ENCODE peak calls at places on chromosomes 16 and 17, in four cellular contexts. N is HCT116, X is K562, C is HepG2. B is an unnamed sample.
A peak's percentile ranks its signal among the peaks of the same experiment; 100 is the strongest.

GRCh38 chr16:28531777-28532744 is 6.7 kb downstream of the NUPR1 start:
- DNase-seq in N (peak; percentile 56), X (no peak), C (peak; percentile 84), B (no peak)

GRCh38 chr16:50267651-50268050 is 1.3 kb downstream of the ADCY7 start:
- DNase-seq in N (no peak), X (no peak), C (no peak), B (no peak)

GRCh38 chr17:70804161-70804560 is 634.8 kb downstream of the KCNJ2 start:
- DNase-seq in N (no peak), X (no peak), C (no peak), B (no peak)

GRCh38 chr16:55435387-55435786 is 43.6 kb upstream of the MMP2 start:
- DNase-seq in N (no peak), X (peak; percentile 19), C (no peak), B (no peak)

GRCh38 chr16:85969159-85969558 is 70.2 kb downstream of the IRF8 start:
- DNase-seq in N (no peak), X (no peak), C (no peak), B (no peak)

GRCh38 chr17:309361-309888 is 43.2 kb downstream of the RPH3AL start:
- DNase-seq in N (no peak), X (peak; percentile 78), C (peak; percentile 53), B (no peak)

GRCh38 chr17:59547131-59547915 is 18.1 kb upstream of the DHX40 start:
- DNase-seq in N (no peak), X (no peak), C (no peak), B (no peak)

GRCh38 chr16:86823895-86824671 is 245.7 kb downstream of the FOXL1 start:
- DNase-seq in N (no peak), X (no peak), C (no peak), B (peak; percentile 73)

GRCh38 chr17:42210046-42210445 is 15.8 kb upstream of the GHDC start:
- DNase-seq in N (no peak), X (no peak), C (no peak), B (no peak)

GRCh38 chr16:19132898-19133297 is 19.1 kb downstream of the ITPRIPL2 start:
- DNase-seq in N (no peak), X (no peak), C (no peak), B (no peak)
- H3K27ac ChIP-seq in N (no peak overlapping the region), X (no peak overlapping the region), C (no peak overlapping the region), B (no peak overlapping the region)

DNA sequence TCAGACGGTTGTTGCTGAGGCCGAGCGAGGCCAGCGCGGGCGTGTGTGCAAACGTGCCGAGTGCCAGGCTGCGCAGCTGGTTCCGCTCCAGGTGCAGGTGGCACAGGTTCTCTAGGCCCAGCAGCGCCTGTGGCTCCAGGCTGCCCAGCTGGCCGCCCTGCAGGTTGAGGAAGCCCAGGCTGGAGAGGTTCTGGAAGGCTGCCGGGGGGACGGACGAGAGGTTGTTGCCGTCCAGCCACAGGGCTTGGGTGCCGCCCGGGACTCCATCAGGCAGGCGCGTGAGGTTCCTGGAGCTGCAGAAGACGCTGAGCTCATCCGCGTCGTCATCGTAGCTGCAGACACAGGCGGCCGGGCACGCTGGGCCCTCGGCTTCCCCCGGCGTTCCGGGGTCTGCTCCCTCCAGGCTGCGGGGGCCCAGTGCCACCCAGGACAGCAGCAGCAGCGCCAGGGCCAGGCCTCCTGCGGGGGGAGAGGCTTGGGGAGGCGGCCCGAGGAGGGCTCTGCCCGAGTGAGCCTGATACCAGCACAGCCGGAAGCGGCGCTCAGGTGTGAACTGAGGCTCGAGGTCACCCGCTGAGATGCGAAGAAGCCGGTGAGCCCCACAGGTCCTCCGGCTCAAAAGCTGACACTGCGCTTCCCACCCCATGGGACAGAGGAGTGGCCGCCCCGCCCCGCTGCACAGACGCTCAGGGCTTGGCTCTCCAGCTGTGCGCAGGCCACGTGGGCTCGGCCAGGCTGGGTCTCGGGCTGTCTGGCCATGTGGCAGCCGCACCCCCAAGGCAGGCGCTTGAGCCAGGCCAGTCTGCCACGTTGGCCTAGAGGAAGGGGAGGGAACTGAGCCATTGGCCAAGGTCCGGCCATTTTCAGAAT is 1.3 kb downstream of the IGFALS start:
- DNase-seq in N (no peak), X (no peak), C (no peak), B (no peak)
- TF ChIP-seq TCF7L2 in N (no peak), X (no peak), C (no peak), B (no peak)

DNA sequence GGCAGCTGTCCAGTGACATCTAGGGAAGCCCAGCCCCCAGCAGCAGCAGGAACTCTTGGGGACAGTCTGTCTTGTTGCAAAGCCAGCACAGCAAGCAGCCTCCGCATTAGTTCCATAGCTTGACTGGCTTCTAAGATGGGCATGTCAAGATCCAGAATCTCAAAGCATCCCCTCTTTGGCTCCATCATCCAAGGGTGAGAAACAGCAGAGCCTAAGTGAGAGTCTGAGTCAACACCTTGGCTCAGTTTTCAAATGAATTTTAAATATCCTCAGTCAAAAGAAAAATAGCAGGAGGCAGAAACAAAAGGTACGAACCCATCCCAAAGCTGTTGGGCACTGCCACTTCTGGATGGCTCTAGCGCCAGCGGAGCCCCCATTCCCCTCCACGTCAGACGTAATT is 2.2 kb downstream of the CLDN9 start:
- DNase-seq in N (no peak), X (no peak), C (no peak), B (no peak)
- H3K27ac ChIP-seq in N (no peak overlapping the region), X (no peak overlapping the region), C (no peak overlapping the region), B (no peak overlapping the region)

DNA sequence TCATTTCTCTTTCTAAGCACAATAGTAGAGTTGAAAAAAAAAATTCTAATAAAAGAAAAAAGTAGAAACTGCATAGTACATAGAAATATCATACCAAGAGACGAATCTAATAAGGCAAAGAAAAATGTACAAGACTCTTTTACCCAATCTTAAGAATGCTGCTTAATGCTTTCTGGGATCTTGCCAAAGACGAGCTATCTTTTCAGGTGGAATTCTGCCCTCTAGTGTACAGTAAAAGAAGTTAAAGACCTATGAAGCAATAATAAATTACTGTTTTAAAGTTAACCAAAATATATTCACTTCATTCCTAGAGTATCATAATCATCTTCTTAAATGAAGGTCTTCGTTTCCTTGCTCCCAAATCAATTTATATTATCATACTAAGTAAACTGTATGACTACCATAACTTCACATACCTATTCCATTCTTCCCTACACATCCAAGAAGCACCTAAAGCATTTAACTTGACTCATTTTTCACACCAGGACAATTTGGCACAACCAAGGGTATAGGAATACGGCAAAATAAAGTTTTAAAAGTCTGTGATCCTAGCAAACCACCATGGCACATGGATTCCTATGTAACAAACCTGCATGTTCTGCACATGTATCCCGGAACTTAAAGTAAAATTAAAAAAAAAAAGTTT is 47.7 kb downstream of the CFDP1 start:
- DNase-seq in N (peak; percentile 66), X (peak; percentile 39), C (peak; percentile 68), B (peak; percentile 42)
- TF ChIP-seq TCF7L2 in N (no peak), X (no peak), C (no peak), B (no peak)

DNA sequence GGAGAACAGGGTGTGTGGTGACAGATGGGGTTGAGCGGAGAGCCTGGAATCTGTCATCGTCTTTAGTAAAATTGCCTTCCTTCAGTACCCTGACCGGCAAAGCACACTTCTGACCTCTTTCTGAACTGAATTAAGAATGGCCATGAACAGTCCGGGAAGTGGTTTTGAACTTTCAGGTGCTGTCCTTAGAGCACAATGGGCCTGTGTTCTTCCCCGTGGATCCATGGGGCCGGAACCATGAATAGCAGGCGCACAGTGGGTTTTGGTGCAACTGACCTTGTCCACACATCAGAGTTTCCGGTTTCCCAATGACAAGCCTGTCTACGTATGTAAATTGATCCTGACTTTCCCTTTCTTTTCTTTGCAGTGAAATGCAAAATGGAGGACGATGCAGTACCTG is 28.5 kb downstream of the GPRC5B start:
- DNase-seq in N (no peak), X (no peak), C (no peak), B (no peak)
- H3K27ac ChIP-seq in N (no peak overlapping the region), X (no peak overlapping the region), C (no peak overlapping the region), B (no peak overlapping the region)

DNA sequence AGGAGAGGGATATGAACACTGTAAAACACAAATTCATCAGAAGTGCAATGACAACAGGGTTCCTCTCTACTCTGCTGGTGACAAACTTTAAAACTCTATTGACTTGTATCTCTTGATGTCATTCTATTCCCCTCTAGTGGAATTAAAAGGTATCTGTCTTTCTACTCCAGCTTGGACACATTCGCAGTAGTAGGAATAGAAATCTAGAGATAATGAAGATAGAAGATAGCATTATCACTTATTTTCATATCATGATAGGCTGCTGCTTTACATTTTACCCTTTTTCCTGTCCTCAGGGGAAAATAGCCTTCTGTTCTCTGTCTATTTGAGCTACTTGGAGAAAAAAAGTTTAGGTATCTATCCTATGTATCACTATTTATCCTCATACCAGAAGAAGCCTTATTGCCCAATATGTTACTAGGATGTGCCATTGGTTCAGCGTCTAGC is 209.6 kb upstream of the CACNG5 start:
- DNase-seq in N (peak; percentile 42), X (no peak), C (peak; percentile 41), B (no peak)
- TF ChIP-seq TCF7L2 in N (no peak), X (no peak), C (no peak), B (no peak)

DNA sequence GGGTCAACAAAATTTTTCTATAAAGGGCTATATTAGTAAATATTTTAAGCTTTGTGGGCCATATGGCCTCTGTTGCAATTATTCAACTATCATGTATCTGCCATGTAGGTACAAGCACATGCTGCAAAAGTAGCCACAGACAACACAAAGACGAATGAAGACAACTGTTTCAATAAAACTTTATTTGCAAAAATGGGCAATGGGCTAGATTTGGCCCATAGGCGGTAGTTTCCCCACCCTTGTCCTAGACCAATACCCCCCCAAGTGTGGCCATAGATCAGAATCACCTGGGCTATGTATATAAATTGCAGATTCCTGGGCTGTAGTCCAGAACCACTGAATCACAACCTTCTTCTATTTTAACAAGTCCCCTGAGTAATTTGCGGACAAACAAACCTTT is 331.0 kb upstream of the PSMD7 start:
- DNase-seq in N (no peak), X (no peak), C (no peak), B (no peak)
- H3K27ac ChIP-seq in N (no peak overlapping the region), X (no peak overlapping the region), C (no peak overlapping the region), B (no peak overlapping the region)

GRCh38 chr16:25065899-25066298 is 45.6 kb upstream of the LCMT1 start:
- DNase-seq in N (no peak), X (peak; percentile 37), C (peak; percentile 15), B (no peak)

GRCh38 chr16:25064967-25065366 is 46.6 kb upstream of the LCMT1 start:
- DNase-seq in N (no peak), X (no peak), C (peak; percentile 65), B (no peak)

GRCh38 chr16:25063865-25064264 is 47.7 kb upstream of the LCMT1 start:
- DNase-seq in N (no peak), X (peak; percentile 70), C (peak; percentile 76), B (no peak)

GRCh38 chr16:25060920-25061319 is 45.8 kb upstream of the ARHGAP17 start:
- DNase-seq in N (no peak), X (no peak), C (no peak), B (no peak)

DNA sequence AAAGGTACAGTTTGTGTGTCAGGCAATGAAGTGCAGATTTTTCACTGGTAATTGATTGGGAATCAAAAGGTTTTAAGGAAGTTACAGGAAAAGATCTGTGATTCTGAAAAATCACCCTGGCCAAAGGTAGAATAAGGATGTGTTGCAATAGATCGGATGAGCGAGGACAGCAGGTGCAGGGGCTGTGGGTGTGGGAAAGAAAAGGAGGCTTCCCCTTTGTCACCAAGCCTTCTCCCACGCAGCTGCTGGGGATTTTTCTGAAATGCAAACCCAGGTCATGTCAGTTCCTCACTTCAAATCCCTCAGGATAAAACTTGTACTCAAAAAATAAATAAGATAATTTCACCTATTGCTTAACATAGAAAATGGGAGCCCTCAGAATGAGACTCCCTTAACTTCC is 47.9 kb upstream of the ARHGAP17 start:
- DNase-seq in N (no peak), X (no peak), C (no peak), B (no peak)
- TF ChIP-seq TCF7L2 in N (no peak), X (no peak), C (no peak), B (no peak)

B was measured in Panc1.